ENCODE peak calls at places on chromosomes 11 and 22, in ten cellular contexts. X, O, V, J, C, E, B, F, S and A are unnamed samples.

GRCh38 chr11:12066799-12067508 is 43.4 kb upstream of the MICAL2 start:
- DNase-seq in X (no peak), C (no peak), J (no peak), E (peak), B (peak), S (no peak), O (no peak), F (no peak), V (no peak), A (no peak)

GRCh38 chr11:94638278-94638901 is 71.2 kb downstream of the PIWIL4 start:
- DNase-seq in O (no peak), X (no peak), S (no peak), J (no peak), B (no peak), F (no peak), E (no peak), V (no peak), C (no peak), A (no peak)

GRCh38 chr11:123483058-123483457 is 53.0 kb downstream of the GRAMD1B start:
- DNase-seq in V (no peak), C (no peak), B (peak), E (no peak), J (no peak), F (peak), S (no peak), X (no peak), O (no peak), A (no peak)

GRCh38 chr11:67648140-67648795 is 2.3 kb downstream of the ACY3 start:
- DNase-seq in S (no peak), O (peak), B (no peak), C (no peak), E (no peak), V (no peak), F (peak), X (peak), J (no peak), A (no peak)

GRCh38 chr11:68751331-68751856 is at the start of gene TESMIN:
- DNase-seq in F (peak), B (peak), O (peak), E (peak), X (peak), C (peak), V (peak), J (peak), S (peak), A (no peak)

GRCh38 chr11:69665669-69666068 is 9.5 kb downstream of the LTO1 start:
- DNase-seq in F (no peak), V (no peak), C (no peak), J (no peak), S (no peak), X (no peak), B (no peak), E (peak), O (no peak), A (no peak)

GRCh38 chr11:80455818-80456217 is 1015.0 kb upstream of the TENM4 start:
- DNase-seq in F (no peak), B (no peak), V (no peak), S (no peak), E (no peak), X (no peak), O (no peak), J (no peak), C (no peak), A (no peak)

GRCh38 chr11:279966-280761 is 2.0 kb downstream of the NLRP6 start:
- DNase-seq in B (peak), S (no peak), X (peak), E (peak), O (peak), V (no peak), C (no peak), F (no peak), J (no peak), A (no peak)

GRCh38 chr22:32501797-32502290 is 27.2 kb downstream of the FBXO7 start:
- DNase-seq in C (no peak), X (no peak), F (no peak), O (no peak), S (no peak), J (no peak), V (no peak), E (no peak), B (peak), A (no peak)

GRCh38 chr11:1223346-1224108 is 661 bp downstream of the MUC5B start:
- DNase-seq in X (no peak), J (no peak), F (no peak), S (no peak), B (no peak), V (no peak), E (peak), C (peak), O (no peak), A (no peak)

GRCh38 chr11:97860237-97860636 is 1160.5 kb upstream of the CNTN5 start:
- DNase-seq in O (no peak), B (no peak), X (no peak), F (no peak), E (no peak), S (no peak), J (no peak), C (no peak), V (no peak), A (no peak)

GRCh38 chr11:6617315-6617781 is 1.9 kb downstream of the TPP1 start:
- DNase-seq in B (no peak), O (no peak), S (no peak), C (no peak), F (no peak), J (peak), X (no peak), E (peak), V (no peak), A (no peak)

DNA sequence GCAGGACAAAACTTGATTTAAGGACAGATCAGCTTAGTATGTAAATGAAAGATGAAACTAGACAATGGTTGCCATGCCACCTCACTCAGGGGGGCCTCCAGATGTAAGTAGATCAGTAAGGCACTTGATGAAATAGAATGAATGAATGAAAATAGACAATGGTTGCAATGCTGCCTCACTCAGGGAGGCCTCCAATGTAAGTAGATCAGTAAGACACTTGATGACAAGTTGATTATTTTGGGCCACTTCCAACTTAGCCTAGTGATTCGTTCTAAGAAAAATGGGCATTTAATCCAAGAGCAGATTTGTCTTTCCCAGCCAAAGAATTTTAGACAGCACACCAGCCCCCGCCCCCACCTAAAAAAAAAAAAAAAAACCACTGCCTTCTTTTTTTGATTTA is 19.2 kb upstream of the SLC5A12 start:
- DNase-seq in J (no peak), O (no peak), X (no peak), S (no peak), B (no peak), F (no peak), C (no peak), E (no peak), V (no peak), A (no peak)
- TF ChIP-seq POLR2A in J (no peak), O (no peak), X (no peak), S (no peak), B (no peak), F (no peak), C (no peak), E (no peak), V (no peak), A (no peak)

GRCh38 chr11:32435511-32435946 is at the start of gene WT1:
- DNase-seq in F (no peak), X (no peak), V (no peak), E (no peak), O (no peak), B (no peak), J (no peak), S (no peak), C (peak), A (peak)

GRCh38 chr11:32433249-32434115 is 1.9 kb downstream of the WT1 start:
- DNase-seq in O (no peak), E (no peak), X (no peak), B (no peak), F (no peak), C (peak), J (no peak), S (no peak), V (no peak), A (no peak)

GRCh38 chr11:32435152-32435480 is 223 bp downstream of the WT1 start:
- DNase-seq in V (no peak), E (no peak), F (no peak), B (no peak), O (no peak), J (no peak), C (no peak), S (no peak), X (no peak), A (no peak)

GRCh38 chr11:32434116-32434386 is 1.3 kb downstream of the WT1 start:
- DNase-seq in B (no peak), O (no peak), J (no peak), F (no peak), E (no peak), S (no peak), V (no peak), C (no peak), X (no peak), A (no peak)

GRCh38 chr11:32434387-32435151 is 770 bp downstream of the WT1 start:
- DNase-seq in F (no peak), B (no peak), X (no peak), S (no peak), E (no peak), V (no peak), O (no peak), J (no peak), C (peak), A (peak)
- TF ChIP-seq POLR2A in F (no peak), B (no peak), X (no peak), S (no peak), E (no peak), V (no peak), O (no peak), J (no peak), C (peak), A (no peak)

DNA sequence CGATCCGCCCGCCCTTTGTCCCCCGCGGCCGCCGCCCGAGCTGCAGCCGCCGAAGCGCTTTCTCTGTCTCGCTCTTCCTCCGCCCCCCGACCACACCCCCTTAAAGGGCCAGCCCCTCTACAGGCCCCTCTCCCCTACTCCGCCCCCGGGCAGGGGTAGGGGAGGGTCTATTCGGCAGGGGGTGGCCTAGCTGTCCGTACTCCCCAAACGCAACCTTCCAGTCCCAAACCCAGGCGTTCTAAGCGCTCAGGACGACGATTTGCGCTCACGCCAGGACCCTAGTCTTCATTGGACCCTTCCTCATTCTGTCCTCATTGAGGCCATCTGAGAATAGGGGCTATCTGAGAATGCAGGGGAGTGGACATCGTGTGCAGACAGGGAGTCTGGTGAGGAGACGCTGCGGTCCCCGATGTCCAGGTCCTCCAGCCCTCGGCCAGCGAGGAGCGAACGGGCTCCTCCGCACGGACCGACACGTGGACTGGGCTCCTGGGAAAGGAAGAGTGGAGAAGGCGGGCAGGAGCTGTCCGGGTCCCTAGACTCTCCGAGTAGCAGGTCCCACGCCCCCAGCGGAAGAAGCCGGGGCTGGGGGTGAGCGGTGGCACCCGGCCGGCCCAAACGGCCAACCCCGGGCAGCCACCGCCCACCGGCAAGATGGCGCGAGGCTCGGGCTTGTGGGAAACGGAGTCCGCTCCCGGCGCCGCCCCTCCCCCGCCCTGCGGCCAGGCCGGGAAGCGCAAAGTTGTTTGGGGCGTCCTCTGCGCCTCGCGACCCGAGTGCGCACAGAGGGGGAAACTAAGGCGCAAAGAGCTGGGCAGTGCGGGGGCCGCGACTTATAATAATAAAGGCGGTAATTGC is at the start of gene PPP1R14B:
- DNase-seq in B (peak), O (peak), F (no peak), E (peak), J (peak), C (peak), X (peak), V (peak), S (peak), A (no peak)
- TF ChIP-seq POLR2A in B (peak), O (peak), F (peak), E (peak), J (peak), C (no peak), X (peak), V (no peak), S (peak), A (peak)

GRCh38 chr11:47213985-47214564 is 699 bp upstream of the DDB2 start:
- DNase-seq in O (peak), E (peak), B (peak), J (peak), C (peak), F (peak), S (peak), X (peak), V (peak), A (no peak)
- TF ChIP-seq POLR2A in O (peak), E (peak), B (no peak), J (peak), C (peak), F (peak), S (peak), X (peak), V (peak), A (peak)

DNA sequence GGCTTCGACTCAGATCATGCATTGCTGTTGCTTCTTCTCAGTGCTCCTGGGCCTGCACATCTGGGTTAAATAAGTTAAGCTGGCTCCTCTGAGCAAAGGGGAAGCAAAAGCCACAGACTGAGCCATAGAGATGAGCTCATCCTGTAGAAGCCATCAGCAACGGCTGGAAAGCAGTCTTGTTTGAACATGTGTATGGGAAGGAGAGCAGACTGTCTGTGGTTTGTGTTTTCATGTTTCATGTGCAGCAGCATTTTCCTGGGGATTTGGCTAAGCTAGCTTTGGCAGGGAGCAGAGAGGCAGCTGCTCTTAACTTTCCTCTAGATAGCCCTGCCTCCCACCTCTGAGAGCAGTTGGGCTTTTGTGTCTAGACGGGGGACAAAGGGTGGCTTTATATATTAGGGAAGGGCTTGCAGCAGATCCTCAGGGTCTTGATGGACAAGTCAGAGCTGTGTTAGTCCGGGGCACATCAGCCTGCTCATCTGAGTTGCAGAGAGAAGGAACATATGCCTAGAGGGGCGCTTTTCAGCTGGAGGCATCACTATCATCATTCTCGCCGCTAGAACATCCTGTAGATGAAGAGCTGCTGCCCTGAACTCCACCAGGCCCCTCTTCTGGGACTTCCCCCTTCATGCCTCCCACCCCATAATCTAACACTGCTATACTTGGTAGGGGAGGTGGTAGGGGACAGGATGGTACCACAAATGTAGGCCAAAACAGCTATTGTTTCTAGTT is 14.9 kb downstream of the DCPS start:
- DNase-seq in E (peak), J (no peak), X (no peak), V (peak), B (peak), C (no peak), S (no peak), O (no peak), F (no peak), A (no peak)
- TF ChIP-seq POLR2A in E (no peak), J (no peak), X (no peak), V (no peak), B (no peak), C (no peak), S (no peak), O (no peak), F (no peak), A (no peak)

GRCh38 chr11:129374993-129375721 is 491 bp upstream of the BARX2 start:
- DNase-seq in V (no peak), C (no peak), E (no peak), S (no peak), X (peak), B (no peak), F (no peak), J (peak), O (no peak), A (no peak)
- TF ChIP-seq POLR2A in V (no peak), C (no peak), E (no peak), S (no peak), X (peak), B (no peak), F (no peak), J (no peak), O (peak), A (no peak)

GRCh38 chr22:50105529-50106100 is 15.8 kb downstream of the MOV10L1 start:
- DNase-seq in S (no peak), B (peak), J (peak), X (no peak), C (no peak), F (no peak), E (no peak), V (no peak), O (no peak), A (no peak)
- TF ChIP-seq POLR2A in S (no peak), B (no peak), J (no peak), X (no peak), C (no peak), F (no peak), E (no peak), V (no peak), O (no peak), A (no peak)

DNA sequence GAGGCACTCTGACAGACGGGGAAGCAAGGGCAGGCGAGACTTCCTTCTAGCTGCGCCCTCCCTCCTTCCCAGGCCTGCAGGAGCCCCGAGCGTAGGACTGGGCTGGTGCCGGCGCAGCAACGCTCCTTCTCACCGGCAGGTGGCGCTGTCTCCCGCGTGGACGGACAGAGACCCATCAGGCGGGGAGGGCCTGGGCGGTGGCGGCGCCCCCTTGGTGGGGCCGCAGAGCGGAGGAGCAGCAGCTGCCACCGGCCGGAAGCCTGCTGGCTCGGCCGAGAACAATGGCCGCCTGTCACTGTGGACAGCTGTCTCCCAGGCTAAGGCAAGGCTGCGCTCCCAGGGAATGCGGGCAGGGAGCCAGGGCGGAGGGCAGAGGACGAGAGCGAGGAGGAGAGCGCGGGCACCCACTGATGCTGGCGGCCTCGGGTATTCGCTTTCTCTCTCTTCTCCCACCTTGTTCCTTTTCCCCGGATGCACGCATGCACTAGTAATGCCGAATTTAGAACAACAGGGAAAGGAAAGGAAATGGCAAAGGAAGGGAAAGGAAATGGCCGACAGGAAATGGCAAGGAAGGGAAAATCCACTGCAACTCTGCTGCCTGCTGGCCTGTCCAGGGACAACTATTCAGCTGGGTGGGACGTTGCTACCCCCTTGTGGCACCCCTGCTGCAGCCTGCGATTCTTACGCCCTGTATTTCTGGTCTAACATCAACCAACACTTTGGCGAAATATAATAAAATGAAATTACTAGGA is 14.4 kb downstream of the PPM1F start:
- DNase-seq in O (peak), J (peak), X (peak), C (peak), S (peak), V (peak), B (peak), E (peak), F (peak), A (no peak)
- TF ChIP-seq POLR2A in O (no peak), J (no peak), X (peak), C (no peak), S (peak), V (no peak), B (no peak), E (no peak), F (no peak), A (no peak)

GRCh38 chr11:9565822-9566560 is 7.5 kb upstream of the WEE1 start:
- DNase-seq in C (peak), S (no peak), O (no peak), E (peak), J (peak), F (peak), X (peak), V (peak), B (peak), A (peak)
- TF ChIP-seq POLR2A in C (no peak), S (peak), O (peak), E (no peak), J (no peak), F (no peak), X (no peak), V (no peak), B (peak), A (no peak)

GRCh38 chr11:47980093-47980906 is at the start of gene PTPRJ:
- DNase-seq in S (no peak), F (no peak), O (peak), J (peak), C (peak), E (peak), X (peak), B (peak), V (no peak), A (no peak)
- TF ChIP-seq POLR2A in S (no peak), F (no peak), O (no peak), J (peak), C (no peak), E (no peak), X (peak), B (peak), V (peak), A (no peak)